ENCODE peak calls at places on chromosomes 7 and 10, in nine cellular contexts. One of them, this sample, is unnamed.

GRCh38 chr7:55405856-55406541 is 40.9 kb downstream of the LANCL2 start:
- DNase-seq in RPMI7951: no peak
- DNase-seq in right cardiac atrium: no peak
- DNase-seq in activated effector memory CD4-positive, alpha-beta T cell treated with Interleukin-2 at 50 U/mL for 16 hours: no peak
- DNase-seq in stimulated activated CD4-positive, alpha-beta T cell treated with anti-CD3 and anti-CD28 coated beads, Interleukin-4, amount 100 ng/mL, for 48 hours: no peak
- DNase-seq in Right ventricle myocardium inferior: no peak
- DNase-seq in effector memory CD4-positive, alpha-beta T cell: no peak
- DNase-seq in stimulated activated CD8-positive, alpha-beta memory T cell treated with anti-CD3 and anti-CD28 coated beads, Interleukin-12 subunit alpha, Interleukin-12 subunit beta, amount 100 ng/mL, for 1 hour: no peak
- DNase-seq in T-helper 2 cell: no peak
- DNase-seq in this sample: no peak

GRCh38 chr10:31678573-31679122 is 250.0 kb downstream of the ARHGAP12 start:
- DNase-seq in stimulated activated CD8-positive, alpha-beta memory T cell treated with anti-CD3 and anti-CD28 coated beads, Interleukin-12 subunit alpha, Interleukin-12 subunit beta, amount 100 ng/mL, for 1 hour: no peak
- DNase-seq in Right ventricle myocardium inferior: no peak
- DNase-seq in RPMI7951: no peak
- DNase-seq in T-helper 2 cell: no peak
- DNase-seq in activated effector memory CD4-positive, alpha-beta T cell treated with Interleukin-2 at 50 U/mL for 16 hours: no peak
- DNase-seq in effector memory CD4-positive, alpha-beta T cell: no peak
- DNase-seq in right cardiac atrium: no peak
- DNase-seq in stimulated activated CD4-positive, alpha-beta T cell treated with anti-CD3 and anti-CD28 coated beads, Interleukin-4, amount 100 ng/mL, for 48 hours: no peak
- DNase-seq in this sample: no peak

GRCh38 chr7:2173184-2173827 is 59.4 kb downstream of the MAD1L1 start:
- DNase-seq in Right ventricle myocardium inferior: no peak
- DNase-seq in effector memory CD4-positive, alpha-beta T cell: no peak
- DNase-seq in T-helper 2 cell: no peak
- DNase-seq in activated effector memory CD4-positive, alpha-beta T cell treated with Interleukin-2 at 50 U/mL for 16 hours: no peak
- DNase-seq in stimulated activated CD4-positive, alpha-beta T cell treated with anti-CD3 and anti-CD28 coated beads, Interleukin-4, amount 100 ng/mL, for 48 hours: no peak
- DNase-seq in right cardiac atrium: no peak
- DNase-seq in RPMI7951: no peak
- DNase-seq in stimulated activated CD8-positive, alpha-beta memory T cell treated with anti-CD3 and anti-CD28 coated beads, Interleukin-12 subunit alpha, Interleukin-12 subunit beta, amount 100 ng/mL, for 1 hour: no peak
- DNase-seq in this sample: no peak

GRCh38 chr10:130171196-130171595 is 35.0 kb downstream of the GLRX3 start:
- DNase-seq in stimulated activated CD4-positive, alpha-beta T cell treated with anti-CD3 and anti-CD28 coated beads, Interleukin-4, amount 100 ng/mL, for 48 hours: no peak
- DNase-seq in Right ventricle myocardium inferior: no peak
- DNase-seq in activated effector memory CD4-positive, alpha-beta T cell treated with Interleukin-2 at 50 U/mL for 16 hours: no peak
- DNase-seq in effector memory CD4-positive, alpha-beta T cell: no peak
- DNase-seq in right cardiac atrium: no peak
- DNase-seq in stimulated activated CD8-positive, alpha-beta memory T cell treated with anti-CD3 and anti-CD28 coated beads, Interleukin-12 subunit alpha, Interleukin-12 subunit beta, amount 100 ng/mL, for 1 hour: no peak
- DNase-seq in T-helper 2 cell: peak
- DNase-seq in RPMI7951: no peak
- DNase-seq in this sample: no peak

GRCh38 chr10:116833986-116834760 is 15.1 kb upstream of the ENO4 start:
- DNase-seq in effector memory CD4-positive, alpha-beta T cell: no peak
- DNase-seq in Right ventricle myocardium inferior: no peak
- DNase-seq in activated effector memory CD4-positive, alpha-beta T cell treated with Interleukin-2 at 50 U/mL for 16 hours: no peak
- DNase-seq in T-helper 2 cell: no peak
- DNase-seq in RPMI7951: no peak
- DNase-seq in right cardiac atrium: no peak
- DNase-seq in stimulated activated CD4-positive, alpha-beta T cell treated with anti-CD3 and anti-CD28 coated beads, Interleukin-4, amount 100 ng/mL, for 48 hours: no peak
- DNase-seq in stimulated activated CD8-positive, alpha-beta memory T cell treated with anti-CD3 and anti-CD28 coated beads, Interleukin-12 subunit alpha, Interleukin-12 subunit beta, amount 100 ng/mL, for 1 hour: no peak
- DNase-seq in this sample: no peak

GRCh38 chr10:9102026-9102425 is 1047.5 kb downstream of the GATA3 start:
- DNase-seq in right cardiac atrium: no peak
- DNase-seq in T-helper 2 cell: no peak
- DNase-seq in effector memory CD4-positive, alpha-beta T cell: no peak
- DNase-seq in activated effector memory CD4-positive, alpha-beta T cell treated with Interleukin-2 at 50 U/mL for 16 hours: no peak
- DNase-seq in stimulated activated CD4-positive, alpha-beta T cell treated with anti-CD3 and anti-CD28 coated beads, Interleukin-4, amount 100 ng/mL, for 48 hours: no peak
- DNase-seq in stimulated activated CD8-positive, alpha-beta memory T cell treated with anti-CD3 and anti-CD28 coated beads, Interleukin-12 subunit alpha, Interleukin-12 subunit beta, amount 100 ng/mL, for 1 hour: no peak
- DNase-seq in RPMI7951: peak
- DNase-seq in Right ventricle myocardium inferior: no peak
- DNase-seq in this sample: no peak

GRCh38 chr7:34064511-34065158 is 159.3 kb downstream of the BMPER start:
- DNase-seq in RPMI7951: no peak
- DNase-seq in activated effector memory CD4-positive, alpha-beta T cell treated with Interleukin-2 at 50 U/mL for 16 hours: no peak
- DNase-seq in right cardiac atrium: no peak
- DNase-seq in T-helper 2 cell: no peak
- DNase-seq in effector memory CD4-positive, alpha-beta T cell: no peak
- DNase-seq in Right ventricle myocardium inferior: no peak
- DNase-seq in stimulated activated CD4-positive, alpha-beta T cell treated with anti-CD3 and anti-CD28 coated beads, Interleukin-4, amount 100 ng/mL, for 48 hours: no peak
- DNase-seq in stimulated activated CD8-positive, alpha-beta memory T cell treated with anti-CD3 and anti-CD28 coated beads, Interleukin-12 subunit alpha, Interleukin-12 subunit beta, amount 100 ng/mL, for 1 hour: no peak
- DNase-seq in this sample: no peak

GRCh38 chr7:45683556-45684148 is 109.5 kb downstream of the ADCY1 start:
- DNase-seq in effector memory CD4-positive, alpha-beta T cell: no peak
- DNase-seq in T-helper 2 cell: no peak
- DNase-seq in RPMI7951: no peak
- DNase-seq in stimulated activated CD8-positive, alpha-beta memory T cell treated with anti-CD3 and anti-CD28 coated beads, Interleukin-12 subunit alpha, Interleukin-12 subunit beta, amount 100 ng/mL, for 1 hour: no peak
- DNase-seq in activated effector memory CD4-positive, alpha-beta T cell treated with Interleukin-2 at 50 U/mL for 16 hours: no peak
- DNase-seq in Right ventricle myocardium inferior: no peak
- DNase-seq in right cardiac atrium: no peak
- DNase-seq in stimulated activated CD4-positive, alpha-beta T cell treated with anti-CD3 and anti-CD28 coated beads, Interleukin-4, amount 100 ng/mL, for 48 hours: no peak
- DNase-seq in this sample: no peak

GRCh38 chr7:38057829-38058228 is 120.2 kb upstream of the STARD3NL start:
- DNase-seq in T-helper 2 cell: no peak
- DNase-seq in effector memory CD4-positive, alpha-beta T cell: no peak
- DNase-seq in RPMI7951: peak
- DNase-seq in Right ventricle myocardium inferior: no peak
- DNase-seq in stimulated activated CD4-positive, alpha-beta T cell treated with anti-CD3 and anti-CD28 coated beads, Interleukin-4, amount 100 ng/mL, for 48 hours: no peak
- DNase-seq in activated effector memory CD4-positive, alpha-beta T cell treated with Interleukin-2 at 50 U/mL for 16 hours: no peak
- DNase-seq in stimulated activated CD8-positive, alpha-beta memory T cell treated with anti-CD3 and anti-CD28 coated beads, Interleukin-12 subunit alpha, Interleukin-12 subunit beta, amount 100 ng/mL, for 1 hour: no peak
- DNase-seq in right cardiac atrium: no peak
- DNase-seq in this sample: no peak

GRCh38 chr10:71319042-71319799 is at the start of gene SLC29A3:
- DNase-seq in stimulated activated CD8-positive, alpha-beta memory T cell treated with anti-CD3 and anti-CD28 coated beads, Interleukin-12 subunit alpha, Interleukin-12 subunit beta, amount 100 ng/mL, for 1 hour: peak
- DNase-seq in stimulated activated CD4-positive, alpha-beta T cell treated with anti-CD3 and anti-CD28 coated beads, Interleukin-4, amount 100 ng/mL, for 48 hours: peak
- DNase-seq in Right ventricle myocardium inferior: peak
- DNase-seq in activated effector memory CD4-positive, alpha-beta T cell treated with Interleukin-2 at 50 U/mL for 16 hours: peak
- DNase-seq in effector memory CD4-positive, alpha-beta T cell: peak
- DNase-seq in RPMI7951: peak
- DNase-seq in T-helper 2 cell: peak
- DNase-seq in right cardiac atrium: peak
- DNase-seq in this sample: peak

GRCh38 chr7:104327534-104327933 is 869 bp upstream of the LHFPL3 start:
- DNase-seq in T-helper 2 cell: no peak
- DNase-seq in RPMI7951: no peak
- DNase-seq in stimulated activated CD4-positive, alpha-beta T cell treated with anti-CD3 and anti-CD28 coated beads, Interleukin-4, amount 100 ng/mL, for 48 hours: no peak
- DNase-seq in effector memory CD4-positive, alpha-beta T cell: no peak
- DNase-seq in stimulated activated CD8-positive, alpha-beta memory T cell treated with anti-CD3 and anti-CD28 coated beads, Interleukin-12 subunit alpha, Interleukin-12 subunit beta, amount 100 ng/mL, for 1 hour: no peak
- DNase-seq in Right ventricle myocardium inferior: no peak
- DNase-seq in right cardiac atrium: no peak
- DNase-seq in activated effector memory CD4-positive, alpha-beta T cell treated with Interleukin-2 at 50 U/mL for 16 hours: no peak
- DNase-seq in this sample: no peak

GRCh38 chr7:72446131-72446530 is 34.0 kb upstream of the CALN1 start:
- DNase-seq in effector memory CD4-positive, alpha-beta T cell: no peak
- DNase-seq in activated effector memory CD4-positive, alpha-beta T cell treated with Interleukin-2 at 50 U/mL for 16 hours: no peak
- DNase-seq in right cardiac atrium: no peak
- DNase-seq in RPMI7951: no peak
- DNase-seq in stimulated activated CD8-positive, alpha-beta memory T cell treated with anti-CD3 and anti-CD28 coated beads, Interleukin-12 subunit alpha, Interleukin-12 subunit beta, amount 100 ng/mL, for 1 hour: no peak
- DNase-seq in stimulated activated CD4-positive, alpha-beta T cell treated with anti-CD3 and anti-CD28 coated beads, Interleukin-4, amount 100 ng/mL, for 48 hours: no peak
- DNase-seq in T-helper 2 cell: no peak
- DNase-seq in Right ventricle myocardium inferior: no peak
- DNase-seq in this sample: no peak

GRCh38 chr7:155996718-155997059 is 184.4 kb upstream of the SHH start:
- DNase-seq in stimulated activated CD8-positive, alpha-beta memory T cell treated with anti-CD3 and anti-CD28 coated beads, Interleukin-12 subunit alpha, Interleukin-12 subunit beta, amount 100 ng/mL, for 1 hour: no peak
- DNase-seq in effector memory CD4-positive, alpha-beta T cell: no peak
- DNase-seq in right cardiac atrium: no peak
- DNase-seq in T-helper 2 cell: no peak
- DNase-seq in stimulated activated CD4-positive, alpha-beta T cell treated with anti-CD3 and anti-CD28 coated beads, Interleukin-4, amount 100 ng/mL, for 48 hours: no peak
- DNase-seq in Right ventricle myocardium inferior: no peak
- DNase-seq in activated effector memory CD4-positive, alpha-beta T cell treated with Interleukin-2 at 50 U/mL for 16 hours: no peak
- DNase-seq in RPMI7951: no peak
- DNase-seq in this sample: no peak

GRCh38 chr7:39199951-39200350 is 222.2 kb downstream of the POU6F2 start:
- DNase-seq in stimulated activated CD4-positive, alpha-beta T cell treated with anti-CD3 and anti-CD28 coated beads, Interleukin-4, amount 100 ng/mL, for 48 hours: no peak
- DNase-seq in T-helper 2 cell: no peak
- DNase-seq in effector memory CD4-positive, alpha-beta T cell: no peak
- DNase-seq in activated effector memory CD4-positive, alpha-beta T cell treated with Interleukin-2 at 50 U/mL for 16 hours: no peak
- DNase-seq in RPMI7951: no peak
- DNase-seq in right cardiac atrium: no peak
- DNase-seq in Right ventricle myocardium inferior: no peak
- DNase-seq in stimulated activated CD8-positive, alpha-beta memory T cell treated with anti-CD3 and anti-CD28 coated beads, Interleukin-12 subunit alpha, Interleukin-12 subunit beta, amount 100 ng/mL, for 1 hour: no peak
- DNase-seq in this sample: no peak

GRCh38 chr7:29194206-29194593 is 375 bp upstream of the CHN2 start:
- DNase-seq in activated effector memory CD4-positive, alpha-beta T cell treated with Interleukin-2 at 50 U/mL for 16 hours: no peak
- DNase-seq in stimulated activated CD8-positive, alpha-beta memory T cell treated with anti-CD3 and anti-CD28 coated beads, Interleukin-12 subunit alpha, Interleukin-12 subunit beta, amount 100 ng/mL, for 1 hour: no peak
- DNase-seq in effector memory CD4-positive, alpha-beta T cell: no peak
- DNase-seq in right cardiac atrium: peak
- DNase-seq in Right ventricle myocardium inferior: peak
- DNase-seq in stimulated activated CD4-positive, alpha-beta T cell treated with anti-CD3 and anti-CD28 coated beads, Interleukin-4, amount 100 ng/mL, for 48 hours: no peak
- DNase-seq in RPMI7951: no peak
- DNase-seq in T-helper 2 cell: peak
- DNase-seq in this sample: no peak

GRCh38 chr7:111159426-111159825 is 68.5 kb downstream of the LRRN3 start:
- DNase-seq in stimulated activated CD4-positive, alpha-beta T cell treated with anti-CD3 and anti-CD28 coated beads, Interleukin-4, amount 100 ng/mL, for 48 hours: no peak
- DNase-seq in stimulated activated CD8-positive, alpha-beta memory T cell treated with anti-CD3 and anti-CD28 coated beads, Interleukin-12 subunit alpha, Interleukin-12 subunit beta, amount 100 ng/mL, for 1 hour: no peak
- DNase-seq in RPMI7951: peak
- DNase-seq in activated effector memory CD4-positive, alpha-beta T cell treated with Interleukin-2 at 50 U/mL for 16 hours: no peak
- DNase-seq in right cardiac atrium: no peak
- DNase-seq in Right ventricle myocardium inferior: no peak
- DNase-seq in effector memory CD4-positive, alpha-beta T cell: no peak
- DNase-seq in T-helper 2 cell: no peak
- DNase-seq in this sample: no peak

GRCh38 chr10:52314007-52314821 is at the start of gene DKK1:
- DNase-seq in Right ventricle myocardium inferior: peak
- DNase-seq in effector memory CD4-positive, alpha-beta T cell: no peak
- DNase-seq in activated effector memory CD4-positive, alpha-beta T cell treated with Interleukin-2 at 50 U/mL for 16 hours: no peak
- DNase-seq in RPMI7951: peak
- DNase-seq in T-helper 2 cell: no peak
- DNase-seq in stimulated activated CD4-positive, alpha-beta T cell treated with anti-CD3 and anti-CD28 coated beads, Interleukin-4, amount 100 ng/mL, for 48 hours: no peak
- DNase-seq in stimulated activated CD8-positive, alpha-beta memory T cell treated with anti-CD3 and anti-CD28 coated beads, Interleukin-12 subunit alpha, Interleukin-12 subunit beta, amount 100 ng/mL, for 1 hour: no peak
- DNase-seq in right cardiac atrium: peak
- DNase-seq in this sample: peak

GRCh38 chr10:1284076-1284475 is 227.9 kb downstream of the WDR37 start:
- DNase-seq in T-helper 2 cell: no peak
- DNase-seq in activated effector memory CD4-positive, alpha-beta T cell treated with Interleukin-2 at 50 U/mL for 16 hours: no peak
- DNase-seq in effector memory CD4-positive, alpha-beta T cell: no peak
- DNase-seq in Right ventricle myocardium inferior: no peak
- DNase-seq in stimulated activated CD4-positive, alpha-beta T cell treated with anti-CD3 and anti-CD28 coated beads, Interleukin-4, amount 100 ng/mL, for 48 hours: no peak
- DNase-seq in stimulated activated CD8-positive, alpha-beta memory T cell treated with anti-CD3 and anti-CD28 coated beads, Interleukin-12 subunit alpha, Interleukin-12 subunit beta, amount 100 ng/mL, for 1 hour: no peak
- DNase-seq in RPMI7951: no peak
- DNase-seq in right cardiac atrium: no peak
- DNase-seq in this sample: no peak

GRCh38 chr7:25725483-25725882 is 426.5 kb upstream of the NFE2L3 start:
- DNase-seq in Right ventricle myocardium inferior: no peak
- DNase-seq in effector memory CD4-positive, alpha-beta T cell: no peak
- DNase-seq in stimulated activated CD4-positive, alpha-beta T cell treated with anti-CD3 and anti-CD28 coated beads, Interleukin-4, amount 100 ng/mL, for 48 hours: no peak
- DNase-seq in T-helper 2 cell: no peak
- DNase-seq in stimulated activated CD8-positive, alpha-beta memory T cell treated with anti-CD3 and anti-CD28 coated beads, Interleukin-12 subunit alpha, Interleukin-12 subunit beta, amount 100 ng/mL, for 1 hour: no peak
- DNase-seq in RPMI7951: no peak
- DNase-seq in right cardiac atrium: no peak
- DNase-seq in activated effector memory CD4-positive, alpha-beta T cell treated with Interleukin-2 at 50 U/mL for 16 hours: no peak
- DNase-seq in this sample: no peak

GRCh38 chr7:78435355-78435754 is 636.8 kb downstream of the PHTF2 start:
- DNase-seq in stimulated activated CD4-positive, alpha-beta T cell treated with anti-CD3 and anti-CD28 coated beads, Interleukin-4, amount 100 ng/mL, for 48 hours: no peak
- DNase-seq in Right ventricle myocardium inferior: no peak
- DNase-seq in stimulated activated CD8-positive, alpha-beta memory T cell treated with anti-CD3 and anti-CD28 coated beads, Interleukin-12 subunit alpha, Interleukin-12 subunit beta, amount 100 ng/mL, for 1 hour: no peak
- DNase-seq in right cardiac atrium: no peak
- DNase-seq in activated effector memory CD4-positive, alpha-beta T cell treated with Interleukin-2 at 50 U/mL for 16 hours: no peak
- DNase-seq in RPMI7951: no peak
- DNase-seq in effector memory CD4-positive, alpha-beta T cell: no peak
- DNase-seq in T-helper 2 cell: no peak
- DNase-seq in this sample: no peak

GRCh38 chr10:132420469-132421376 is 23.7 kb downstream of the PWWP2B start:
- DNase-seq in right cardiac atrium: no peak
- DNase-seq in effector memory CD4-positive, alpha-beta T cell: no peak
- DNase-seq in activated effector memory CD4-positive, alpha-beta T cell treated with Interleukin-2 at 50 U/mL for 16 hours: no peak
- DNase-seq in stimulated activated CD4-positive, alpha-beta T cell treated with anti-CD3 and anti-CD28 coated beads, Interleukin-4, amount 100 ng/mL, for 48 hours: no peak
- DNase-seq in stimulated activated CD8-positive, alpha-beta memory T cell treated with anti-CD3 and anti-CD28 coated beads, Interleukin-12 subunit alpha, Interleukin-12 subunit beta, amount 100 ng/mL, for 1 hour: no peak
- DNase-seq in RPMI7951: peak
- DNase-seq in Right ventricle myocardium inferior: peak
- DNase-seq in T-helper 2 cell: no peak
- DNase-seq in this sample: no peak

GRCh38 chr10:133000648-133001047 is 58.3 kb upstream of the CFAP46 start:
- DNase-seq in Right ventricle myocardium inferior: peak
- DNase-seq in effector memory CD4-positive, alpha-beta T cell: no peak
- DNase-seq in stimulated activated CD8-positive, alpha-beta memory T cell treated with anti-CD3 and anti-CD28 coated beads, Interleukin-12 subunit alpha, Interleukin-12 subunit beta, amount 100 ng/mL, for 1 hour: no peak
- DNase-seq in RPMI7951: no peak
- DNase-seq in right cardiac atrium: no peak
- DNase-seq in stimulated activated CD4-positive, alpha-beta T cell treated with anti-CD3 and anti-CD28 coated beads, Interleukin-4, amount 100 ng/mL, for 48 hours: no peak
- DNase-seq in activated effector memory CD4-positive, alpha-beta T cell treated with Interleukin-2 at 50 U/mL for 16 hours: no peak
- DNase-seq in T-helper 2 cell: no peak
- DNase-seq in this sample: no peak

This sample was measured in activated naive CD8-positive, alpha-beta T cell treated with anti-CD3 and anti-CD28 coated beads, Interleukin-2, amount 10 ng/mL, durations not matched to agents 7 days and 5 days.